ENCODE peak calls at places on chromosomes 12 and 14, in ten cellular contexts. Y is B cell, P is endothelial cell, D is dorsolateral prefrontal cortex, R is coronary artery, Z is lower leg skin, L is stomach, M is sigmoid colon, I is breast epithelium, E is AG04450. U is an unnamed sample.

GRCh38 chr14:68405959-68406358 is 386.9 kb downstream of the ZFP36L1 start:
- DNase-seq in D (no peak), E (no peak), P (no peak), Y (no peak), L (no peak), M (no peak), R (no peak), I (no peak), Z (no peak), U (peak)

GRCh38 chr12:121628037-121628436 is 1.7 kb downstream of the ORAI1 start:
- DNase-seq in Z (no peak), E (no peak), P (no peak), I (no peak), M (no peak), D (no peak), Y (no peak), R (no peak), L (peak), U (no peak)

GRCh38 chr14:47846008-47846407 is 170.6 kb upstream of the MDGA2 start:
- DNase-seq in M (no peak), Y (no peak), Z (no peak), E (no peak), P (no peak), R (no peak), I (no peak), D (no peak), L (no peak), U (no peak)

GRCh38 chr12:77031745-77032144 is 33.6 kb downstream of the E2F7 start:
- DNase-seq in R (no peak), Y (no peak), I (no peak), E (no peak), P (no peak), L (no peak), Z (no peak), D (no peak), M (no peak), U (peak)

GRCh38 chr12:109989380-109989779 is 6.8 kb downstream of the GIT2 start:
- DNase-seq in Z (no peak), I (no peak), R (no peak), D (no peak), E (no peak), Y (no peak), P (no peak), M (no peak), L (no peak), U (no peak)

GRCh38 chr12:12872139-12872933 is 19.0 kb upstream of the GPRC5A start:
- DNase-seq in Z (no peak), M (no peak), E (no peak), L (peak), P (no peak), I (peak), Y (no peak), R (no peak), D (no peak), U (peak)

GRCh38 chr12:46401703-46402102 is 29.1 kb upstream of the SLC38A2 start:
- DNase-seq in L (no peak), P (no peak), Y (no peak), M (no peak), E (no peak), I (no peak), R (no peak), Z (no peak), D (no peak), U (peak)

GRCh38 chr14:99169776-99170356 is 102.1 kb downstream of the BCL11B start:
- DNase-seq in P (no peak), Z (no peak), I (no peak), R (no peak), Y (no peak), E (no peak), L (peak), D (no peak), M (peak), U (no peak)

GRCh38 chr14:89393346-89393745 is 23.7 kb downstream of the FOXN3 start:
- DNase-seq in R (no peak), M (peak), I (no peak), Z (no peak), Y (no peak), D (no peak), L (no peak), E (no peak), P (no peak), U (no peak)

GRCh38 chr12:108177131-108177530 is 48.0 kb downstream of the WSCD2 start:
- DNase-seq in L (no peak), D (no peak), R (no peak), E (no peak), M (no peak), Y (no peak), P (no peak), Z (no peak), I (no peak), U (no peak)

GRCh38 chr14:99119554-99119953 is 152.4 kb downstream of the BCL11B start:
- DNase-seq in Y (no peak), I (no peak), L (peak), D (no peak), P (no peak), E (no peak), M (no peak), Z (no peak), R (no peak), U (no peak)

GRCh38 chr12:111033281-111034147 is 113.1 kb upstream of the MYL2 start:
- DNase-seq in M (no peak), D (no peak), I (no peak), P (peak), R (no peak), L (no peak), Z (no peak), Y (peak), E (no peak), U (no peak)

GRCh38 chr12:113889076-113889475 is 77.0 kb downstream of the RBM19 start:
- DNase-seq in R (no peak), I (peak), L (no peak), E (no peak), M (no peak), D (no peak), P (no peak), Z (no peak), Y (no peak), U (no peak)

GRCh38 chr14:105199093-105199492 is 18.0 kb upstream of the NUDT14 start:
- DNase-seq in D (no peak), I (no peak), M (no peak), R (no peak), E (no peak), L (no peak), P (no peak), Y (no peak), Z (no peak), U (no peak)

GRCh38 chr12:1117371-1117770 is 126.3 kb downstream of the ERC1 start:
- DNase-seq in I (no peak), E (no peak), Y (no peak), Z (no peak), R (no peak), D (no peak), L (no peak), P (no peak), M (no peak), U (peak)

GRCh38 chr14:61555056-61555838 is 140.1 kb upstream of the HIF1A start:
- DNase-seq in R (no peak), D (no peak), Y (no peak), M (no peak), P (no peak), Z (no peak), E (no peak), I (no peak), L (no peak), U (no peak)
- TF ChIP-seq CTCF in R (no peak), D (no peak), Y (no peak), M (no peak), P (no peak), Z (no peak), E (no peak), I (no peak), L (no peak), U (no peak)

DNA sequence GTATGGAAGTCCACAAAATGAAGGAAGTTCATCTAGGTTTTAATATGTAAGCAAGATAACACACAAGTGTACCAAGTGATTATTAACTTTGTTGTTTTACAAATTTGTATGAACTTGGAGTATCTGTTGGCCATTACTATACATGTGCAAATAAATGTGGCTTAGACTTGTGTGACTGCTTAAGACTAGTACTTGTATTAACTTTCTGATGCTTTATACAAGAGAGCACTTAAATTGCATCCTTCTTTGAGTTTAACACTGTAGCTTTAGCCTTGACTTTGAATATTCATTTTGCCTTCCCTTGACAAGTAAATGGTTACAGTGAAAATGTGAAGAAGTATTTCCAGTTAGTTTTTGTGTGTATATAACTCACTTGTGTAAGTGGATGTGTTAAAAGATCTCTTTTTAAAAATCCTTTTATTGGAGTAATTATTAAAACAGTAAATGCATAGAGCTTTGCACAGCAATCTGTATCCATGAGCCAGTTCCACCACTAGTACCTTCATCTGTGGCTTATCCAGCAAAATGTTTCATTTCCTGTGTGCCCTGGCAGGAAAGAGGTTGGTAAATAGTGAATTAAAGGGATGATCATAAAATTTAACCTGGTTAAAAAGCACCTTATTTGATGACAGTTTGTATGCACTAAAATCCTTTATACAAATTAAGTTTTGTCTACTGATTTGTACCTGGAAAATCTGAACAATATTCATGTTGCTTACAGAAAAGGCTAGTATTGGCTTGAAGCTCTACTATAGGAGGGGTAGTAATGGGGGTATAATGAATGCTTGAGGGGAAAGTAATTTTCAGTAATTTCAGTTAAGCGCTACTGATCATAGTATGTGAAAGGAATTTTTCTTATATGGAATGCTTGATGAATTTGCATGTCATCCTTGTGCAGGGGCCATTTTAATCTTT is 8.0 kb downstream of the PNN start:
- DNase-seq in I (no peak), P (no peak), L (no peak), E (no peak), R (no peak), M (no peak), Z (no peak), Y (no peak), D (no peak), U (no peak)
- TF ChIP-seq CTCF in I (no peak), P (no peak), L (no peak), E (no peak), R (no peak), M (no peak), Z (no peak), Y (no peak), D (no peak), U (no peak)

DNA sequence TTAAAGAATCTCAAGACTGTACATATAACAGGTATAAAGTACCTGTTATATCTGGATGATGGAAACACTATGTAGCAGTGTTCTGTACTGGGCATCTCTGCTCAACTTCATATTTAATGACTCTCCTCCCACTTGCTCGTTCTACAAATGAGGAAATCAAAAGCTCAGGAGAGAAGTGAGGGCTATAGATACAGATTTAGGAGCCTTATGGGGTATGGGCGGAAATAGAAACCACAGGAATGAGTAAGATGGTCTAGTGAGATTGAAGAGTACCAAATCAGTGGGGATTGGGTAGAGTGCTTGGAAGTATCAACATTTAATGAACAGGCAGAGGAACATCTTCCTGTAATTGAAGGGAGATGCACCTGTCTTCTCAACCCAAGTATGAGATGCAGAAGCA is 23.8 kb upstream of the POLR3B start:
- DNase-seq in R (no peak), E (no peak), D (no peak), I (no peak), M (no peak), Y (no peak), Z (no peak), P (no peak), L (no peak), U (no peak)
- TF ChIP-seq CTCF in R (no peak), E (no peak), D (no peak), I (no peak), M (no peak), Y (no peak), Z (no peak), P (no peak), L (no peak), U (no peak)

GRCh38 chr14:23093104-23093503 is 1.8 kb downstream of the ACIN1 start:
- DNase-seq in Z (no peak), L (no peak), Y (no peak), P (no peak), M (no peak), E (no peak), I (no peak), D (no peak), R (no peak), U (no peak)
- TF ChIP-seq CTCF in Z (no peak), L (no peak), Y (no peak), P (no peak), M (no peak), E (no peak), I (no peak), D (no peak), R (no peak), U (no peak)

GRCh38 chr12:116695464-116695725 is 42.5 kb downstream of the SPRING1 start:
- DNase-seq in R (no peak), Y (no peak), I (no peak), M (no peak), L (no peak), E (no peak), Z (no peak), D (no peak), P (no peak), U (no peak)

GRCh38 chr12:116700066-116700465 is 37.8 kb downstream of the SPRING1 start:
- DNase-seq in D (no peak), M (no peak), Y (no peak), E (no peak), R (no peak), L (no peak), Z (no peak), I (no peak), P (no peak), U (no peak)

GRCh38 chr12:116698131-116698495 is 39.8 kb downstream of the SPRING1 start:
- DNase-seq in P (no peak), L (no peak), D (no peak), Z (no peak), E (no peak), I (no peak), R (no peak), M (no peak), Y (no peak), U (no peak)

GRCh38 chr12:116698554-116698953 is 39.3 kb downstream of the SPRING1 start:
- DNase-seq in R (no peak), Z (no peak), P (no peak), D (no peak), E (no peak), M (no peak), L (no peak), Y (no peak), I (no peak), U (no peak)

DNA sequence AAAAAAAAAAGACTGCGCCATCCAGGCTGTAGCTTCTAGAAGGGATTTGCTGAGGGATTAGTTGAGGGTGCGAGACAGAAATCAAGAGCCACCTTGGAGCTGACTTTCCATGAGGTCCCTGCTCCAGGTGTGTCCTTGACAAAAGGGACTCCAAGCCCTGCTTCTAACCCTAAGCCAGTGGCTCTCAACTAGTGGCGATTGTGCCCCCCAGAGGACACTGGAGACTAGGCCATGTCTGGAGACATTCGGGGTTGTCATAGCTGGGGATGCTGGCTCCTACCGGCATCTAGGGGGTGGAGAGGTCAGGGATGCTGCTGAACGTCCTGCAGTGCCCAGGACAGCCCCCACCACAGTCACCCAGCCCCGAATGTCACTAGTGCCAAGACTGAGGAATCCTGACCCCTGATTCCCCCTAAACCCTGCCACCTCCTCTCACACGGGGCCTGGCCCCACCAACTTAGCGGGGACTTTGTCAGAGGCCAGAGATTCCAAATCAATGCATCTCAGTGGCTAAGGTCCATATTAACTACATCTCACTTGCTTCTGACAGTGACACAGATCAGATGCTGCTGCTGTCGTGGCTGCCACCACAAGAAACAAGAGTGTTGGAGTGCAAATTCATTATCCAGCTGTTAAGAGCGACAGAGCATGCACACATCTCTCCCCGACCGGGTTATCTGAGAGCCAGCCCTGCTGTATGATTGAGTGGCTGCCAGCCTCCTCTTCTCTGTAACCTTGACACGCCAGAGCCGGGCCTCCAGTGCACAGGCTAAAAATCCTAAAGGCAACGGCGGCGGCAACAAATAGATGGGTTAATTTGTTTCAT is 40.4 kb downstream of the SPRING1 start:
- DNase-seq in Z (no peak), E (no peak), I (no peak), L (peak), R (no peak), Y (no peak), P (peak), M (no peak), D (no peak), U (peak)
- TF ChIP-seq CTCF in Z (no peak), E (peak), I (no peak), L (no peak), R (no peak), Y (no peak), P (no peak), M (no peak), D (peak), U (no peak)

GRCh38 chr12:88993655-88994054 is 358.6 kb downstream of the DUSP6 start:
- DNase-seq in D (no peak), Y (no peak), M (no peak), I (no peak), R (no peak), Z (no peak), E (peak), L (no peak), P (no peak), U (peak)
- TF ChIP-seq CTCF in D (peak), Y (no peak), M (peak), I (peak), R (no peak), Z (no peak), E (peak), L (peak), P (peak), U (peak)

U was measured in MCF 10A.